ENCODE peak calls at places on chromosomes 12 and 14, in seven cellular contexts. L is fibroblast of the aortic adventitia, A is A549, Y is mucosa of descending colon, J is cardiac muscle cell, C is AG09309, G is GM12865. K is an unnamed sample.
A peak's percentile ranks its signal among the peaks of the same experiment; 100 is the strongest.

GRCh38 chr12:81811066-81811777 is 52.1 kb upstream of the PPFIA2 start:
- DNase-seq in Y (no peak), J (peak; percentile 91), C (no peak), A (no peak), L (peak; percentile 64), G (no peak), K (no peak)

GRCh38 chr14:93993382-93993781 is 3.7 kb upstream of the CCDC197 start:
- DNase-seq in L (no peak), C (no peak), G (no peak), J (no peak), Y (no peak), A (no peak), K (no peak)

GRCh38 chr12:108563804-108564151 is 1.4 kb downstream of the ISCU start:
- DNase-seq in C (no peak), J (no peak), L (no peak), A (no peak), Y (no peak), G (no peak), K (no peak)

GRCh38 chr14:96197163-96197852 is 7.3 kb upstream of the BDKRB2 start:
- DNase-seq in L (no peak), Y (no peak), G (no peak), A (no peak), C (no peak), J (no peak), K (no peak)

GRCh38 chr12:51023625-51024395 is 2.4 kb downstream of the SLC11A2 start:
- DNase-seq in A (no peak), G (no peak), C (no peak), Y (no peak), L (peak; percentile 22), J (peak; percentile 25), K (no peak)

GRCh38 chr12:124632510-124632909 is 65.1 kb upstream of the NCOR2 start:
- DNase-seq in Y (no peak), G (no peak), A (peak; percentile 30), C (no peak), L (peak; percentile 62), J (peak; percentile 51), K (no peak)

GRCh38 chr12:97640826-97641225 is 178.2 kb downstream of the RMST start:
- DNase-seq in C (no peak), Y (no peak), A (no peak), L (no peak), G (no peak), J (no peak), K (no peak)

GRCh38 chr14:105053421-105053820 is 11.8 kb downstream of the GPR132 start:
- DNase-seq in L (no peak), Y (no peak), J (no peak), G (no peak), A (no peak), C (no peak), K (no peak)

GRCh38 chr12:75944097-75944904 is 87.3 kb downstream of the PHLDA1 start:
- DNase-seq in L (peak; percentile 90), G (peak; percentile 70), J (peak; percentile 89), C (peak; percentile 76), A (peak; percentile 94), Y (no peak), K (no peak)

GRCh38 chr12:4648499-4649357 is at the start of the genes AKAP3 and NDUFA9:
- DNase-seq in J (peak; percentile 89), A (peak; percentile 87), L (peak; percentile 88), G (peak; percentile 87), Y (peak; percentile 87), C (peak; percentile 57), K (peak; percentile 82)

GRCh38 chr12:109500406-109501185 is 23.2 kb downstream of the UBE3B start:
- DNase-seq in G (no peak), L (no peak), C (no peak), Y (no peak), A (no peak), J (no peak), K (no peak)

GRCh38 chr14:70808023-70808401 is 1.3 kb downstream of the MAP3K9 start:
- DNase-seq in Y (peak; percentile 62), G (peak; percentile 81), C (no peak), L (no peak), A (peak; percentile 71), J (no peak), K (peak; percentile 56)

GRCh38 chr14:93957751-93958566 is 18.4 kb downstream of the ASB2 start:
- DNase-seq in J (no peak), G (no peak), C (no peak), Y (no peak), A (no peak), L (no peak), K (no peak)

GRCh38 chr14:80713076-80713850 is 228.3 kb downstream of the CEP128 start:
- DNase-seq in L (no peak), J (no peak), Y (no peak), A (no peak), G (no peak), C (no peak), K (no peak)

GRCh38 chr12:122124370-122124769 is 45.8 kb downstream of the MLXIP start:
- DNase-seq in J (no peak), C (no peak), G (no peak), L (no peak), Y (peak; percentile 37), A (no peak), K (no peak)

GRCh38 chr12:4224211-4224878 is 49.2 kb upstream of the CCND2 start:
- DNase-seq in G (no peak), L (no peak), C (no peak), A (no peak), Y (no peak), J (no peak), K (no peak)

GRCh38 chr12:1865284-1865866 is 45.0 kb downstream of the LRTM2 start:
- DNase-seq in Y (no peak), G (no peak), C (no peak), J (no peak), A (no peak), L (no peak), K (peak; percentile 10)

GRCh38 chr12:101074940-101075680 is 134.9 kb downstream of the SLC5A8 start:
- DNase-seq in Y (no peak), L (peak; percentile 35), C (no peak), G (peak; percentile 4), J (no peak), A (no peak), K (no peak)

GRCh38 chr14:60622210-60622919 is 26.9 kb downstream of the SIX1 start:
- DNase-seq in J (peak; percentile 41), A (no peak), L (peak; percentile 98), C (no peak), Y (no peak), G (no peak), K (no peak)

GRCh38 chr12:120257041-120257821 is 8.3 kb downstream of the PXN start:
- DNase-seq in Y (no peak), L (peak; percentile 99), G (no peak), A (no peak), C (peak; percentile 86), J (peak; percentile 97), K (peak; percentile 42)

GRCh38 chr12:101719566-101719965 is 19.7 kb downstream of the SYCP3 start:
- DNase-seq in L (peak; percentile 12), G (no peak), C (no peak), J (no peak), Y (no peak), A (no peak), K (no peak)

GRCh38 chr12:66552753-66553152 is 126.1 kb downstream of the GRIP1 start:
- DNase-seq in A (no peak), Y (no peak), G (no peak), L (no peak), J (no peak), C (no peak), K (no peak)

GRCh38 chr14:20455355-20456300 is 602 bp downstream of the APEX1 start:
- DNase-seq in G (peak; percentile 89), A (no peak), L (peak; percentile 91), C (peak; percentile 66), Y (no peak), J (peak; percentile 91), K (peak; percentile 27)

GRCh38 chr12:54033106-54033979 is 493 bp downstream of the HOXC5 start:
- DNase-seq in G (no peak), Y (no peak), L (peak; percentile 32), J (no peak), A (peak; percentile 53), C (no peak), K (peak; percentile 54)

GRCh38 chr12:13220848-13221247 is 24.3 kb downstream of the EMP1 start:
- DNase-seq in L (peak; percentile 46), A (no peak), G (no peak), Y (no peak), C (no peak), J (no peak), K (no peak)

DNA sequence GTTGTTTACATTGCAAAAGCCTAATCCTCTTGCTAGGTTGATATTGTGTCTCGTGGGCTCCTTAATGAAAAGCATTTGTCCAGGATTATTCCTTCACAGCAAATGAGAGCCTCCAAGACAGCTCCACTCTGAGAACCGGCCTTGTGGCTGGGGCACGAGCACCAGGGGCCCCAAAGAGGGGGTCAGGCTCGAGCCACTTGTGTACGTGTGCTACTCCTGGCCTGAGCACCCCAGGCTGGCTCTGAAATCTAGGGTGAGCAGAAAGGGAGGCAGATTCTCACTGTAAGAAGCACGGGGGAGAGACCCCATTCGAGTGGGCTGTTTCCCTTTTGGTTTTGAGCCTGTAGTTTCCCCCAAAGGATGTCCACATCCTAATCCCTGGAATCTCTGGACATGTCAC is 45.0 kb upstream of the FZD10 start:
- DNase-seq in C (no peak), L (no peak), A (no peak), Y (no peak), G (no peak), J (no peak), K (no peak)
- H3K4me3 ChIP-seq in C (no peak overlapping the region), L (no peak overlapping the region), A (no peak overlapping the region), Y (no peak overlapping the region), G (no peak overlapping the region), J (no peak overlapping the region), K (no peak overlapping the region)

DNA sequence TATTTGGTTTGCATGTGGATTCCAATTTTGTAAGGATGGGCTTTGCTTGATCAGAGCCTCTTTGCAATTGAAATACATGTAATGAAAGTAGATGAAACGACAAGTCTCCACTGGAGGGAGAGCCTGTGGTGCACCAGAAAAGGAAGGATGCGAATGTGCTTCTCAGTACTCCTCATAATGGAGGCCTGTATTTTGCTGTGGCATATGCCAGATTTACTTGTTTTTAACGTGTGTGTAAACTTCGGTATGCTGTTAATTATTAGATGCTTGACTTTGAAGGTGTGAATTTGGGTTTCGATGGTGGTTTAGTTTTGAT is 2.8 kb downstream of the DYRK2 start:
- DNase-seq in J (peak; percentile 58), A (peak; percentile 46), C (no peak), L (peak; percentile 71), G (peak; percentile 50), Y (no peak), K (no peak)
- H3K4me3 ChIP-seq in J (peak overlapping the region; percentile 61), A (no peak overlapping the region), C (peak overlapping the region; percentile 88), L (peak overlapping the region; percentile 82), G (peak overlapping the region; percentile 98), Y (peak overlapping the region; percentile 3), K (peak overlapping the region; percentile 98)

DNA sequence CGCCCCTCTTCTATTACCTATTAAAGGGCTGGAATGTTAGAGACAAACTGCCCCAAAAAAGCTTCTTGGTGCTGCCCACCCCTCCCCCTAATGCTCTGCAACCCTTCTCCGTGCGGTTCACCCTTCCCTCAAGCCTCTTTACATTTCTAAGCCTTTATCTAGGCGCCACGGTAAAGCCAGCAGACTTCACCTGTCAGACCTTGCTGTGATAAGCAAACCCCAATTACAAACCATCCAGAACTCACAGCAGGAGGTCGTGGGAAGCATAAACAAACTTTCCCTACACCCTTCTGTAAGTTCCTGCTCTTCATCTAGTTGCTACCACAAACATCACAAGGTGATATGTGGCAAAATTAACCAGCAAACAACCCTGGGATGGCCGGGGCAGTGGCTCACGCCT is 56.8 kb downstream of the MOK start:
- DNase-seq in Y (no peak), G (no peak), J (no peak), A (no peak), C (no peak), L (no peak), K (no peak)
- H3K4me3 ChIP-seq in Y (no peak overlapping the region), G (no peak overlapping the region), J (no peak overlapping the region), A (no peak overlapping the region), C (no peak overlapping the region), L (no peak overlapping the region), K (no peak overlapping the region)

GRCh38 chr12:11820476-11820875 is 171.0 kb downstream of the ETV6 start:
- DNase-seq in C (no peak), A (no peak), J (no peak), Y (no peak), L (no peak), G (no peak), K (no peak)
- H3K4me3 ChIP-seq in C (no peak overlapping the region), A (no peak overlapping the region), J (no peak overlapping the region), Y (no peak overlapping the region), L (no peak overlapping the region), G (no peak overlapping the region), K (no peak overlapping the region)

K was measured in stomach.